ENCODE peak calls at places on chromosomes 6 and 20, in four cellular contexts. One of them, this sample, is unnamed.

GRCh38 chr6:30145818-30146217 is 9.9 kb downstream of the TRIM40 start:
- DNase-seq in K562: no peak
- DNase-seq in HepG2: no peak
- DNase-seq in GM12878: no peak
- DNase-seq in this sample: no peak

GRCh38 chr6:12165722-12166121 is 124.4 kb upstream of the EDN1 start:
- DNase-seq in K562: no peak
- DNase-seq in HepG2: no peak
- DNase-seq in GM12878: no peak
- DNase-seq in this sample: no peak

GRCh38 chr6:166778776-166779175 is 151.7 kb upstream of the RPS6KA2 start:
- DNase-seq in K562: no peak
- DNase-seq in HepG2: no peak
- DNase-seq in GM12878: no peak
- DNase-seq in this sample: no peak

GRCh38 chr6:144478487-144478886 is 193.4 kb downstream of the UTRN start:
- DNase-seq in K562: no peak
- DNase-seq in HepG2: no peak
- DNase-seq in GM12878: no peak
- DNase-seq in this sample: no peak

GRCh38 chr6:3664641-3665041 is 86.9 kb downstream of the PXDC1 start:
- DNase-seq in K562: no peak
- DNase-seq in HepG2: no peak
- DNase-seq in GM12878: no peak
- DNase-seq in this sample: no peak

GRCh38 chr6:122308074-122308473 is 91.4 kb upstream of the HSF2 start:
- DNase-seq in K562: no peak
- DNase-seq in HepG2: no peak
- DNase-seq in GM12878: no peak
- DNase-seq in this sample: no peak

GRCh38 chr20:64084209-64085152 is at the start of gene LKAAEAR1:
- DNase-seq in K562: no peak
- DNase-seq in HepG2: no peak
- DNase-seq in GM12878: no peak
- DNase-seq in this sample: no peak

GRCh38 chr6:99393366-99393697 is 663 bp downstream of the COQ3 start:
- DNase-seq in K562: no peak
- DNase-seq in HepG2: no peak
- DNase-seq in GM12878: no peak
- DNase-seq in this sample: no peak

GRCh38 chr6:161817881-161818280 is 544.0 kb upstream of the AGPAT4 start:
- DNase-seq in K562: no peak
- DNase-seq in HepG2: no peak
- DNase-seq in GM12878: no peak
- DNase-seq in this sample: no peak

GRCh38 chr20:36754656-36755222 is 8.8 kb upstream of the NDRG3 start:
- DNase-seq in K562: peak
- DNase-seq in HepG2: peak
- DNase-seq in GM12878: no peak
- DNase-seq in this sample: no peak

GRCh38 chr20:11178946-11179654 is 505.3 kb upstream of the JAG1 start:
- DNase-seq in K562: no peak
- DNase-seq in HepG2: peak
- DNase-seq in GM12878: no peak
- DNase-seq in this sample: no peak

GRCh38 chr20:61808497-61808896 is 257.2 kb downstream of the TAF4 start:
- DNase-seq in K562: no peak
- DNase-seq in HepG2: no peak
- DNase-seq in GM12878: no peak
- DNase-seq in this sample: no peak

GRCh38 chr20:41183391-41183790 is 46.0 kb downstream of the PLCG1 start:
- DNase-seq in K562: no peak
- DNase-seq in HepG2: no peak
- DNase-seq in GM12878: no peak
- DNase-seq in this sample: peak

GRCh38 chr20:5078399-5078958 is 41.3 kb downstream of the PCNA start:
- DNase-seq in K562: peak
- DNase-seq in HepG2: peak
- DNase-seq in GM12878: peak
- DNase-seq in this sample: no peak

GRCh38 chr6:35449287-35449881 is 2.8 kb upstream of the FANCE start:
- DNase-seq in K562: peak
- DNase-seq in HepG2: peak
- DNase-seq in GM12878: no peak
- DNase-seq in this sample: peak

GRCh38 chr6:119161450-119161849 is 83.0 kb upstream of the FAM184A start:
- DNase-seq in K562: no peak
- DNase-seq in HepG2: no peak
- DNase-seq in GM12878: no peak
- DNase-seq in this sample: peak

GRCh38 chr20:37932919-37933318 is 30.0 kb downstream of the VSTM2L start:
- DNase-seq in K562: no peak
- DNase-seq in HepG2: no peak
- DNase-seq in GM12878: no peak
- DNase-seq in this sample: no peak

GRCh38 chr20:40860487-40860902 is 168.1 kb upstream of the TOP1 start:
- DNase-seq in K562: no peak
- DNase-seq in HepG2: no peak
- DNase-seq in GM12878: no peak
- DNase-seq in this sample: no peak

GRCh38 chr6:30964075-30964474 is 19.4 kb upstream of the MUC21 start:
- DNase-seq in K562: no peak
- DNase-seq in HepG2: no peak
- DNase-seq in GM12878: no peak
- DNase-seq in this sample: no peak

GRCh38 chr6:163900570-163900969 is 486.1 kb downstream of the QKI start:
- DNase-seq in K562: no peak
- DNase-seq in HepG2: no peak
- DNase-seq in GM12878: no peak
- DNase-seq in this sample: no peak

GRCh38 chr6:4134841-4135664 is at the start of gene ECI2:
- DNase-seq in K562: peak
- DNase-seq in HepG2: peak
- DNase-seq in GM12878: no peak
- DNase-seq in this sample: peak

GRCh38 chr6:162568266-162568665 is 159.3 kb downstream of the PRKN start:
- DNase-seq in K562: no peak
- DNase-seq in HepG2: no peak
- DNase-seq in GM12878: no peak
- DNase-seq in this sample: no peak

GRCh38 chr6:37699138-37699766 is 1.6 kb upstream of the MDGA1 start:
- DNase-seq in K562: no peak
- DNase-seq in HepG2: no peak
- DNase-seq in GM12878: no peak
- DNase-seq in this sample: no peak

GRCh38 chr6:44045672-44046015 is 81.6 kb downstream of the MRPL14 start:
- DNase-seq in K562: no peak
- DNase-seq in HepG2: no peak
- DNase-seq in GM12878: no peak
- DNase-seq in this sample: no peak

GRCh38 chr20:34940126-34940525 is 15.5 kb downstream of the GSS start:
- DNase-seq in K562: no peak
- DNase-seq in HepG2: no peak
- DNase-seq in GM12878: no peak
- DNase-seq in this sample: no peak

GRCh38 chr6:34664270-34664971 is 32.1 kb downstream of the ILRUN start:
- DNase-seq in K562: no peak
- DNase-seq in HepG2: peak
- DNase-seq in GM12878: no peak
- DNase-seq in this sample: no peak

GRCh38 chr20:32832664-32833063 is 12.9 kb downstream of the MAPRE1 start:
- DNase-seq in K562: no peak
- DNase-seq in HepG2: no peak
- DNase-seq in GM12878: no peak
- DNase-seq in this sample: no peak

GRCh38 chr6:11423072-11423471 is 114.5 kb upstream of the TMEM170B start:
- DNase-seq in K562: no peak
- DNase-seq in HepG2: no peak
- DNase-seq in GM12878: no peak
- DNase-seq in this sample: no peak

GRCh38 chr6:38423746-38424145 is 216.0 kb downstream of the BTBD9 start:
- DNase-seq in K562: no peak
- DNase-seq in HepG2: no peak
- DNase-seq in GM12878: no peak
- DNase-seq in this sample: no peak

GRCh38 chr6:84569882-84570281 is 194.5 kb downstream of the TBX18 start:
- DNase-seq in K562: no peak
- DNase-seq in HepG2: no peak
- DNase-seq in GM12878: no peak
- DNase-seq in this sample: no peak

DNA sequence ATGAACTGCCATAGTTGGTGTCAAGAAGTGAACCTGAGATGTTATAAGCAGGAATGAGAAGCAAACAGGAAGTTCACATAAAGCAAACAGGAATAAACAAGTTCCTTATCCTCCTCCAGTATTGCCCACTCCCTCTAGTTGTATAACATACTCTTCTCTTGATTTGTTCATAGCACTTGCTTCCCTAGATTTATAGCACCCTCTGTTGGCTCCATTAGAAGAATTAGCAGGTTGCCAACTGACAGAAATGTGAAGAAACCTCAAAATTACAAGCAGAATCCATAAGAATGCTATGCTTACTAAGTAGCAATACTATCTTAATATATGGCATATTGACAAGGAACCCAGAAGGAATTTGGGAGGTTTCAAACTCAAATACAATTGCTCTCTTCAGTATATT is 195.4 kb downstream of the TBX18 start:
- DNase-seq in K562: no peak
- DNase-seq in HepG2: no peak
- DNase-seq in GM12878: no peak
- DNase-seq in this sample: no peak
- TF ChIP-seq ATF3 in K562: no peak
- TF ChIP-seq ATF3 in HepG2: no peak
- TF ChIP-seq ATF3 in GM12878: no peak
- TF ChIP-seq ATF3 in this sample: no peak

GRCh38 chr6:149337330-149337729 is 19.8 kb downstream of the TAB2 start:
- DNase-seq in K562: no peak
- DNase-seq in HepG2: no peak
- DNase-seq in GM12878: no peak
- DNase-seq in this sample: no peak

GRCh38 chr6:149346075-149346474 is 28.6 kb downstream of the TAB2 start:
- DNase-seq in K562: no peak
- DNase-seq in HepG2: no peak
- DNase-seq in GM12878: no peak
- DNase-seq in this sample: no peak

GRCh38 chr6:149340200-149340599 is 22.7 kb downstream of the TAB2 start:
- DNase-seq in K562: no peak
- DNase-seq in HepG2: no peak
- DNase-seq in GM12878: no peak
- DNase-seq in this sample: no peak

GRCh38 chr6:149347067-149347466 is 29.6 kb downstream of the TAB2 start:
- DNase-seq in K562: no peak
- DNase-seq in HepG2: no peak
- DNase-seq in GM12878: no peak
- DNase-seq in this sample: no peak

GRCh38 chr6:149342525-149342924 is 25.0 kb downstream of the TAB2 start:
- DNase-seq in K562: no peak
- DNase-seq in HepG2: no peak
- DNase-seq in GM12878: no peak
- DNase-seq in this sample: no peak
- TF ChIP-seq BRCA1 in K562: no peak
- TF ChIP-seq BRCA1 in HepG2: no peak
- TF ChIP-seq BRCA1 in GM12878: no peak
- TF ChIP-seq BRCA1 in this sample: no peak

GRCh38 chr20:52102126-52102525 is 89.5 kb downstream of the ZFP64 start:
- DNase-seq in K562: no peak
- DNase-seq in HepG2: no peak
- DNase-seq in GM12878: no peak
- DNase-seq in this sample: no peak

GRCh38 chr20:52104546-52105044 is 87.0 kb downstream of the ZFP64 start:
- DNase-seq in K562: no peak
- DNase-seq in HepG2: no peak
- DNase-seq in GM12878: no peak
- DNase-seq in this sample: peak

GRCh38 chr20:52103911-52104545 is 87.6 kb downstream of the ZFP64 start:
- DNase-seq in K562: no peak
- DNase-seq in HepG2: no peak
- DNase-seq in GM12878: no peak
- DNase-seq in this sample: peak

GRCh38 chr20:52102559-52102958 is 89.0 kb downstream of the ZFP64 start:
- DNase-seq in K562: no peak
- DNase-seq in HepG2: no peak
- DNase-seq in GM12878: no peak
- DNase-seq in this sample: no peak

DNA sequence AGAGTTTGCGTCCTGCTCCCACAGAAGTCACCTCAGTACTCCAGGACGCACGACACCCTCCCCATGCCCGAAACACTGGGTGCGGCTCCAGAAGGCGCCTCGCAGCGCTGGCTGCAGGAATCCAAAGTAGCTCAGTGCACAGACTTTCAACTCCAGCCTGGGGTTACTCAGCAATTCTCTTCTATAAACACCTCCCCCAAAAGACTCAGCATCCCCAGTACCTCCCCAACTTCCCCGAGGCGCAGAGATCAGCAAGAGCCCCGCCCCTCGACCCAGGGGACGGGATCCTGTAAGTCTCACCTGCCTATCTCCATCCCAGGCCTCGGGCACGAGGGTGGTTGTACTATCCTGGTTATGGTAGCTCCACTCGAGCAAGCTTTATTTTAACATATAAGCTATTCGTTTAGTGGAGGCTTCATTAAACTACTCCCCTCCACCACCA is 88.1 kb downstream of the ZFP64 start:
- DNase-seq in K562: peak
- DNase-seq in HepG2: no peak
- DNase-seq in GM12878: no peak
- DNase-seq in this sample: peak
- H3K27ac ChIP-seq in K562: no peak
- H3K27ac ChIP-seq in HepG2: no peak
- H3K27ac ChIP-seq in GM12878: no peak
- H3K27ac ChIP-seq in this sample: no peak

GRCh38 chr20:52749938-52750337 is 222.2 kb upstream of the TSHZ2 start:
- DNase-seq in K562: no peak
- DNase-seq in HepG2: no peak
- DNase-seq in GM12878: no peak
- DNase-seq in this sample: no peak

GRCh38 chr20:52748235-52748950 is 223.8 kb upstream of the TSHZ2 start:
- DNase-seq in K562: no peak
- DNase-seq in HepG2: no peak
- DNase-seq in GM12878: no peak
- DNase-seq in this sample: no peak

GRCh38 chr20:52749020-52749419 is 223.1 kb upstream of the TSHZ2 start:
- DNase-seq in K562: no peak
- DNase-seq in HepG2: no peak
- DNase-seq in GM12878: no peak
- DNase-seq in this sample: no peak

DNA sequence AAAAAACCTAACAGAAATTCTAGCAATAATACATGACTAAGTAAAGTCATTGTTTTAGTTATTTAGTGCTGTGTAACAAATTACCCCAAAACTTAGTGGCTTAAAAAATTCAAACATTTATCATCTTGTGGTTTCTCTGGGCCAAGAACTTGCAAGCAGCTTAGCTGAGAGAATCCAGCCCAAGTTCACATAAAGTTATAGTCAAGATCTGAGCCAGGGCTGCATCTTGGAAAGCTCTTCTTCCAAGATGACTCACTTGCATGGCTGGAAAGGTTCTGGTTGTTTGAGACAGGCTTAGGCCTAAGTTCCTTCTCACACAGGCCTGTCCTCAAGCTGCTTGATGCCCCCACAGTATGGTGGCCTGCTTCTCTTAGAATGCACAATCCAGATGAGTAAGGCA is 217.8 kb upstream of the TSHZ2 start:
- DNase-seq in K562: no peak
- DNase-seq in HepG2: no peak
- DNase-seq in GM12878: no peak
- DNase-seq in this sample: no peak
- TF ChIP-seq ATF3 in K562: no peak
- TF ChIP-seq ATF3 in HepG2: no peak
- TF ChIP-seq ATF3 in GM12878: no peak
- TF ChIP-seq ATF3 in this sample: no peak